ENCODE peak calls at places on chromosomes 16 and 17, in ten cellular contexts. M is mesothelial cell of epicardium, I is Calu3, K is nephron progenitor cell, V is psoas muscle, Y is OCI-LY7, X is HFFc6, D is IMR-90, G is fibroblast of villous mesenchyme, W is fibroblast of pulmonary artery. U is an unnamed sample.

GRCh38 chr17:13476722-13477121 is 125.0 kb downstream of the HS3ST3A1 start:
- DNase-seq in M (no peak), I (no peak), K (no peak), V (no peak), Y (no peak), X (peak; percentile 50), D (peak; percentile 51), G (peak; percentile 87), W (peak; percentile 60), U (no peak)

GRCh38 chr17:21119247-21119944 is 7.4 kb upstream of the DHRS7B start:
- DNase-seq in M (peak; percentile 68), I (peak; percentile 59), K (peak; percentile 65), V (peak; percentile 65), Y (peak; percentile 81), X (peak; percentile 44), D (peak; percentile 61), G (peak; percentile 71), W (peak; percentile 76), U (peak; percentile 78)

GRCh38 chr17:18947866-18948265 is 4.1 kb upstream of the SLC5A10 start:
- DNase-seq in M (no peak), I (no peak), K (no peak), V (no peak), Y (no peak), X (no peak), D (no peak), G (no peak), W (no peak), U (no peak)

GRCh38 chr16:85735225-85735722 is 15.6 kb downstream of the C16orf74 start:
- DNase-seq in M (no peak), I (no peak), K (no peak), V (no peak), Y (peak; percentile 88), X (no peak), D (no peak), G (no peak), W (no peak), U (peak; percentile 77)

GRCh38 chr17:819251-819650 is 37.1 kb downstream of the MRM3 start:
- DNase-seq in M (no peak), I (no peak), K (no peak), V (no peak), Y (no peak), X (no peak), D (no peak), G (no peak), W (no peak), U (no peak)

GRCh38 chr17:80097307-80097630 is 4.1 kb upstream of the GAA start:
- DNase-seq in M (no peak), I (no peak), K (no peak), V (no peak), Y (no peak), X (no peak), D (no peak), G (no peak), W (no peak), U (no peak)

GRCh38 chr16:73058221-73058615 is 10.3 kb upstream of the ZFHX3 start:
- DNase-seq in M (peak; percentile 60), I (peak; percentile 64), K (peak; percentile 61), V (peak; percentile 63), Y (peak; percentile 72), X (no peak), D (no peak), G (no peak), W (peak; percentile 45), U (peak; percentile 89)

GRCh38 chr16:11370084-11370931 is 25.0 kb downstream of the RMI2 start:
- DNase-seq in M (no peak), I (no peak), K (no peak), V (no peak), Y (peak; percentile 92), X (no peak), D (no peak), G (peak; percentile 21), W (peak; percentile 45), U (no peak)

GRCh38 chr16:27811881-27812280 is 251.6 kb downstream of the GSG1L start:
- DNase-seq in M (no peak), I (no peak), K (no peak), V (no peak), Y (no peak), X (no peak), D (no peak), G (no peak), W (no peak), U (no peak)

GRCh38 chr16:55376567-55377167 is 52.7 kb downstream of the IRX6 start:
- DNase-seq in M (no peak), I (no peak), K (no peak), V (no peak), Y (no peak), X (no peak), D (no peak), G (no peak), W (no peak), U (no peak)

GRCh38 chr16:30490210-30490609 is 17.7 kb downstream of the ITGAL start:
- DNase-seq in M (no peak), I (no peak), K (no peak), V (no peak), Y (no peak), X (no peak), D (no peak), G (no peak), W (no peak), U (no peak)

GRCh38 chr17:35640977-35641526 is 53.9 kb downstream of the AP2B1 start:
- DNase-seq in M (no peak), I (no peak), K (no peak), V (no peak), Y (no peak), X (no peak), D (peak; percentile 42), G (no peak), W (no peak), U (no peak)

GRCh38 chr16:72428611-72429376 is 256.8 kb upstream of the PMFBP1 start:
- DNase-seq in M (no peak), I (no peak), K (no peak), V (no peak), Y (no peak), X (no peak), D (no peak), G (no peak), W (no peak), U (no peak)

GRCh38 chr17:15966183-15966878 is 21.4 kb downstream of the ADORA2B start:
- DNase-seq in M (no peak), I (no peak), K (no peak), V (no peak), Y (no peak), X (no peak), D (peak; percentile 35), G (peak; percentile 54), W (no peak), U (no peak)

GRCh38 chr17:49494937-49495841 is at the start of gene NGFR:
- DNase-seq in M (peak; percentile 58), I (peak; percentile 60), K (peak; percentile 72), V (peak; percentile 60), Y (peak; percentile 75), X (no peak), D (peak; percentile 13), G (peak; percentile 14), W (no peak), U (peak; percentile 92)

GRCh38 chr17:19812407-19812806 is 55.3 kb downstream of the ULK2 start:
- DNase-seq in M (no peak), I (no peak), K (no peak), V (no peak), Y (peak; percentile 25), X (peak; percentile 29), D (peak; percentile 10), G (peak; percentile 26), W (peak; percentile 21), U (no peak)

GRCh38 chr17:40422990-40423611 is 5.4 kb upstream of the TOP2A start:
- DNase-seq in M (no peak), I (peak; percentile 73), K (peak; percentile 33), V (no peak), Y (no peak), X (no peak), D (no peak), G (no peak), W (no peak), U (no peak)
- TF ChIP-seq CTCF in M (no peak), I (no peak), K (peak; percentile 16), V (no peak), Y (peak; percentile 42), X (peak; percentile 38), D (no peak), G (peak; percentile 18), W (peak; percentile 9), U (no peak)

GRCh38 chr17:37489197-37490001 is at the start of gene DUSP14:
- DNase-seq in M (peak; percentile 84), I (peak; percentile 99), K (peak; percentile 85), V (peak; percentile 87), Y (peak; percentile 91), X (peak; percentile 65), D (peak; percentile 77), G (peak; percentile 81), W (peak; percentile 73), U (peak; percentile 99)
- TF ChIP-seq CTCF in M (no peak), I (no peak), K (no peak), V (no peak), Y (peak; percentile 59), X (no peak), D (no peak), G (no peak), W (no peak), U (no peak)

DNA sequence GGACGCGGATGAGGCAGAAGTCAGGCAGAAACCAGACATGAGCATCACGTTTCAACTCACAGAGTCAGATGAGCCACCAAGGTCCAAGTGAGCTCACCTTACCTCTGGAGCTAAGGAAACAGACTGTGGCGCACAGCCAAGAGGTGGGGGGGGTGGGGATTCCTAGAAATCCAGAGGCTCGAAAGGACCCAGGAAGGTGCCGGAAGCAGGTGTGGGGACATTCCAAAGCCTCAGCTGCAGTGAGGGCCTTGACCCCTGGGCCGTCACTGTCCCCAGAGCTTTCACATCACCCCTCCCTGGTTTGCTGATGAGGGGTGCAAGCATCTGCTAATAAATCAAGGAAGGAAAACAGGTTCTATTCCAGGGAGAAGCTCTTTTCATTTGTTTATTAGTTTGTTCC is 29.3 kb upstream of the RCVRN start:
- DNase-seq in M (no peak), I (no peak), K (no peak), V (no peak), Y (no peak), X (no peak), D (no peak), G (no peak), W (no peak), U (no peak)
- TF ChIP-seq CTCF in M (no peak), I (no peak), K (no peak), V (no peak), Y (no peak), X (no peak), D (no peak), G (no peak), W (no peak), U (no peak)

DNA sequence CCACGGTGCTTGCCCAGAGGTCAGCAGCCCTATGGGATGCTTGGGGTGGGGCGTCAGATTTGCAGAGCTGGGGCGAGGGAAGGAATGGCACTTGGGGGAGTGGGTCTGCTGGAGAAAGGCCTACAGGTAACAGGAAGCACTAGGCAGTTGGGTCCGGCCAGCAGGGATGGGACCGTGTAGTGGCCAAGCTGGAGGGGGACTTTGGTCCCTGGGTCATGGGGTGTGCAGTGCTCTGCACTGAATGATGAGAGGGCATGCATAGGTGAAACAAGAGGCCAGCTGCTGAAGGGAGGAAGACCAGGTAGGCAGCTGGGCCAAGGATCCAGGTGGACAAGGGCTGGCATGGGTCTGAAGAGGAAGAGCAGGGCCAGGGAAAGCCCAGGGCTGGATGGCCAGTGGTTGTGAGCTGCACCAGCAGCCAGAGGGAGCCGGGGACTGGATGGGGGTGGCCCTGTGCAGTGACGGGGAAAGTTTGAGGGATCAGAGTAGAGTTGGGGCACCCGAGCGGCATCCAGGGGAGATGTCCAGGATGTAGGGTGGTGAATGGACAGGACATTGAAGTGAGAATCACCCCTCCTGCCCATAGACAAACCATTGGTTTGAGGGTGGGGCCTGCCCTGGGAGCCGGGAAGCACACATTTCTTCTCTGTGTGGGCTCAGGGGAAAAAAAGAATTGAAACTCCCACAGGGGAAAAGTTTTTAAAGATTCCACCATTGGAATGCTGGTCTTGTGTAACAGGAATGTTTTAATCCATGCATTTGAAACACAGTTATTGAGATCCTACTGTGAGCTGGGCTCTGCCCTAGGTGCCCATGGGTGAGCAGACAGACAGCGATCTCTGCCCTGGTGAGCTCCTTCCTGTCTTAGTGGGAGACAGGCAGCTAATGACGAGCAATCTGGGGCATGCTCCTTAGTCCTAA is 25.1 kb downstream of the RAI1 start:
- DNase-seq in M (no peak), I (no peak), K (no peak), V (no peak), Y (no peak), X (no peak), D (no peak), G (no peak), W (no peak), U (no peak)
- TF ChIP-seq CTCF in M (no peak), I (no peak), K (no peak), V (no peak), Y (no peak), X (no peak), D (peak; percentile 9), G (peak; percentile 21), W (no peak), U (no peak)